ENCODE peak calls at places on chromosomes 12 and 14, in four cellular contexts. X is RPMI8226, F is OCI-M1, G is MG63. A is an unnamed sample.

GRCh38 chr14:104800600-104801283 is at the start of gene ZBTB42:
- DNase-seq in G (peak; percentile 50), F (peak; percentile 38), X (peak; percentile 77), A (peak; percentile 61)

GRCh38 chr14:92600318-92601053 is 86.9 kb downstream of the RIN3 start:
- DNase-seq in X (no peak), F (no peak), G (peak; percentile 83), A (peak; percentile 78)

GRCh38 chr12:464484-465267 is 4.9 kb downstream of the B4GALNT3 start:
- DNase-seq in G (no peak), X (no peak), F (no peak), A (peak; percentile 26)

GRCh38 chr12:58833844-58834243 is 86.5 kb downstream of the LRIG3 start:
- DNase-seq in X (no peak), F (peak; percentile 8), G (no peak), A (no peak)

GRCh38 chr12:51482808-51483532 is 58.3 kb downstream of the SLC4A8 start:
- DNase-seq in X (no peak), G (no peak), F (peak; percentile 21), A (peak; percentile 1)

GRCh38 chr12:43216490-43216889 is 335.5 kb downstream of the ADAMTS20 start:
- DNase-seq in X (no peak), G (no peak), F (no peak), A (no peak)

GRCh38 chr14:40652089-40652691 is 954.5 kb upstream of the LRFN5 start:
- DNase-seq in G (no peak), X (no peak), F (no peak), A (no peak)

GRCh38 chr12:59389968-59390576 is 205.8 kb upstream of the SLC16A7 start:
- DNase-seq in F (no peak), G (no peak), X (no peak), A (no peak)

GRCh38 chr12:42124764-42125371 is 19.8 kb downstream of the GXYLT1 start:
- DNase-seq in G (no peak), F (no peak), X (no peak), A (no peak)

A was measured in fibroblast of lung.